ENCODE peak calls at places on chromosomes 1 and 21, in seven cellular contexts. K, Z, V, Q, I, O and A are unnamed samples.

GRCh38 chr1:177913762-177914540 is 55.9 kb downstream of the SEC16B start:
- DNase-seq in K (peak; percentile 36), Z (no peak), V (peak; percentile 24), Q (no peak), I (no peak), O (peak; percentile 51), A (no peak)

GRCh38 chr1:109208431-109208830 is 5.3 kb upstream of the SARS1 start:
- DNase-seq in K (no peak), Z (no peak), V (no peak), Q (no peak), I (no peak), O (peak; percentile 8), A (no peak)

GRCh38 chr1:224213438-224214119 is 30.5 kb downstream of the DEGS1 start:
- DNase-seq in K (no peak), Z (no peak), V (no peak), Q (no peak), I (no peak), O (no peak), A (no peak)

GRCh38 chr1:84930831-84931230 is 37.8 kb upstream of the LPAR3 start:
- DNase-seq in K (no peak), Z (no peak), V (no peak), Q (no peak), I (no peak), O (no peak), A (no peak)

GRCh38 chr1:61950418-61950817 is 208.1 kb downstream of the PATJ start:
- DNase-seq in K (no peak), Z (no peak), V (no peak), Q (no peak), I (no peak), O (no peak), A (no peak)

GRCh38 chr21:44927587-44928461 is 7.1 kb upstream of the ITGB2 start:
- DNase-seq in K (peak; percentile 98), Z (no peak), V (no peak), Q (peak; percentile 96), I (peak; percentile 93), O (peak; percentile 65), A (peak; percentile 23)

GRCh38 chr1:11099310-11100148 is at the start of gene EXOSC10:
- DNase-seq in K (peak; percentile 95), Z (peak; percentile 96), V (peak; percentile 63), Q (peak; percentile 98), I (peak; percentile 92), O (peak; percentile 98), A (peak; percentile 63)

GRCh38 chr1:48596036-48596435 is 124.0 kb upstream of the SPATA6 start:
- DNase-seq in K (no peak), Z (peak; percentile 53), V (no peak), Q (no peak), I (no peak), O (peak; percentile 44), A (no peak)

GRCh38 chr1:227778401-227778947 is 37.0 kb upstream of the PRSS38 start:
- DNase-seq in K (no peak), Z (no peak), V (no peak), Q (no peak), I (no peak), O (peak; percentile 64), A (no peak)

GRCh38 chr1:37478890-37479254 is 4.5 kb downstream of the ZC3H12A start:
- DNase-seq in K (no peak), Z (no peak), V (no peak), Q (no peak), I (peak; percentile 55), O (no peak), A (no peak)

GRCh38 chr1:89894210-89894668 is 73.4 kb downstream of the LRRC8D start:
- DNase-seq in K (no peak), Z (no peak), V (peak; percentile 71), Q (no peak), I (no peak), O (peak; percentile 87), A (no peak)

GRCh38 chr1:199720496-199720895 is 307.0 kb upstream of the NR5A2 start:
- DNase-seq in K (no peak), Z (no peak), V (no peak), Q (no peak), I (no peak), O (no peak), A (no peak)

GRCh38 chr1:54229281-54229891 is 29.4 kb downstream of the MRPL37 start:
- DNase-seq in K (peak; percentile 40), Z (no peak), V (no peak), Q (peak; percentile 63), I (no peak), O (peak; percentile 22), A (no peak)

GRCh38 chr1:204550926-204551325 is 34.7 kb downstream of the MDM4 start:
- DNase-seq in K (no peak), Z (no peak), V (no peak), Q (no peak), I (no peak), O (no peak), A (no peak)

GRCh38 chr1:31665264-31665878 is 20.7 kb upstream of the PEF1 start:
- DNase-seq in K (no peak), Z (no peak), V (no peak), Q (no peak), I (no peak), O (no peak), A (no peak)

GRCh38 chr1:67942269-67942668 is 108.2 kb downstream of the DIRAS3 start:
- DNase-seq in K (no peak), Z (no peak), V (no peak), Q (no peak), I (no peak), O (peak; percentile 38), A (no peak)

GRCh38 chr1:22557341-22557950 is 5.8 kb upstream of the EPHA8 start:
- DNase-seq in K (no peak), Z (no peak), V (no peak), Q (no peak), I (no peak), O (no peak), A (no peak)

GRCh38 chr21:33299181-33299752 is 25.5 kb upstream of the IFNAR1 start:
- DNase-seq in K (peak; percentile 22), Z (peak; percentile 56), V (no peak), Q (no peak), I (peak; percentile 36), O (no peak), A (no peak)

GRCh38 chr1:192167941-192168685 is 9.9 kb downstream of the RGS18 start:
- DNase-seq in K (peak; percentile 32), Z (no peak), V (no peak), Q (no peak), I (no peak), O (peak; percentile 8), A (no peak)

GRCh38 chr1:226884966-226885820 is 14.8 kb downstream of the PSEN2 start:
- DNase-seq in K (no peak), Z (no peak), V (no peak), Q (peak; percentile 75), I (no peak), O (no peak), A (no peak)

GRCh38 chr1:200258447-200259375 is 151.1 kb downstream of the ZNF281 start:
- DNase-seq in K (no peak), Z (no peak), V (no peak), Q (no peak), I (peak; percentile 3), O (peak; percentile 40), A (no peak)

GRCh38 chr1:214002472-214002871 is 14.7 kb downstream of the PROX1 start:
- DNase-seq in K (no peak), Z (no peak), V (no peak), Q (no peak), I (no peak), O (peak; percentile 51), A (no peak)

GRCh38 chr21:46191257-46191685 is 7.0 kb upstream of the SPATC1L start:
- DNase-seq in K (no peak), Z (peak; percentile 32), V (peak; percentile 52), Q (no peak), I (no peak), O (peak; percentile 82), A (peak; percentile 36)

GRCh38 chr1:204323887-204324286 is 35.8 kb downstream of the PLEKHA6 start:
- DNase-seq in K (no peak), Z (no peak), V (no peak), Q (no peak), I (no peak), O (peak; percentile 62), A (no peak)

GRCh38 chr1:34425785-34426184 is 249.1 kb downstream of the C1orf94 start:
- DNase-seq in K (no peak), Z (no peak), V (no peak), Q (no peak), I (no peak), O (no peak), A (no peak)